ENCODE peak calls at places on chromosomes 2 and 18, in four cellular contexts. N is Calu3, T is colonic mucosa, M is glutamatergic neuron. I is an unnamed sample.
A peak's percentile ranks its signal among the peaks of the same experiment; 100 is the strongest.

GRCh38 chr18:58195278-58195721 is 151.3 kb downstream of the NEDD4L start:
- DNase-seq in N (peak; percentile 54), T (peak; percentile 71), M (no peak), I (no peak)

GRCh38 chr2:47198985-47199451 is 43.9 kb upstream of the STPG4 start:
- DNase-seq in T (no peak), M (no peak), N (no peak), I (no peak)

GRCh38 chr2:15169326-15170038 is 391.7 kb downstream of the NBAS start:
- DNase-seq in M (no peak), N (peak; percentile 25), T (no peak), I (no peak)

GRCh38 chr2:124668161-124668560 is 643.1 kb downstream of the CNTNAP5 start:
- DNase-seq in M (no peak), T (no peak), N (no peak), I (no peak)

GRCh38 chr2:61660511-61661388 is 122.6 kb upstream of the XPO1 start:
- DNase-seq in T (no peak), N (peak; percentile 58), M (no peak), I (no peak)

GRCh38 chr2:101690547-101691182 is 6.8 kb upstream of the MAP4K4 start:
- DNase-seq in T (peak; percentile 23), M (no peak), N (no peak), I (no peak)

GRCh38 chr2:61220768-61221167 is 58.8 kb downstream of the C2orf74 start:
- DNase-seq in T (no peak), M (no peak), N (no peak), I (no peak)

GRCh38 chr2:127080226-127080940 is 26.6 kb downstream of the BIN1 start:
- DNase-seq in M (no peak), N (no peak), T (peak; percentile 75), I (no peak)

GRCh38 chr2:240224676-240225075 is 84.2 kb upstream of the OTOS start:
- DNase-seq in M (no peak), T (no peak), N (no peak), I (no peak)

GRCh38 chr2:50346586-50347351 is 685.2 kb downstream of the NRXN1 start:
- DNase-seq in T (no peak), M (peak; percentile 36), N (no peak), I (no peak)

GRCh38 chr2:121596221-121597080 is 52.8 kb downstream of the CLASP1 start:
- DNase-seq in T (peak; percentile 44), N (peak; percentile 40), M (no peak), I (no peak)

GRCh38 chr2:157194844-157195243 is 62.7 kb upstream of the GALNT5 start:
- DNase-seq in N (no peak), M (no peak), T (no peak), I (no peak)

GRCh38 chr18:34744569-34744968 is 34.5 kb downstream of the DTNA start:
- DNase-seq in N (no peak), T (no peak), M (no peak), I (no peak)

GRCh38 chr2:88870267-88870839 is 178.9 kb downstream of the RPIA start:
- DNase-seq in N (no peak), M (no peak), T (no peak), I (no peak)

GRCh38 chr2:52570716-52571115 is 1196.9 kb upstream of the CHAC2 start:
- DNase-seq in M (no peak), T (no peak), N (no peak), I (no peak)

DNA sequence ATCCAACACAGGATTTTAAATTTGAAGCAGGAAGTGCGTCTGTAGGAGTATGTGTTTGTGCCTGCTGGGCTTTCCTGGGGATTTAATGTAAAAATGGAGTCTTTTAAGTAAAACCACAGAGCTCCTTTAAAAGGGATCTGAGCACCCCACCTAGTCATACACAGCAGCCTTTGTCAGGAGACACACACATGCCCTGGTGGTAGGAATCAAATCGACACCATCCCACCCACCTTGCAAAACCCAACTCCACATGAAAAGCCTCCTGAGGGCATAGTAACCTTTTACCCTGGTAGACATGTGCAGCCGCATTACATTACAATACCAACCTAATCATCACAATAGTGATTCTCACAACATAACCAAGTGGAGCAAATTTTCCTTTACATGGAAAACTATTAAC is 29.0 kb downstream of the UXS1 start:
- DNase-seq in N (no peak), T (no peak), M (no peak), I (no peak)
- TF ChIP-seq CTCF in N (no peak), T (no peak), M (no peak), I (no peak)

GRCh38 chr2:36370281-36370680 is 14.7 kb downstream of the CRIM1 start:
- DNase-seq in M (no peak), N (no peak), T (no peak), I (no peak)

GRCh38 chr2:36373149-36373880 is 17.7 kb downstream of the CRIM1 start:
- DNase-seq in N (no peak), T (peak; percentile 61), M (no peak), I (no peak)

GRCh38 chr2:36369711-36370110 is 14.1 kb downstream of the CRIM1 start:
- DNase-seq in M (no peak), T (no peak), N (no peak), I (no peak)

GRCh38 chr2:36371070-36371962 is 15.7 kb downstream of the CRIM1 start:
- DNase-seq in M (no peak), N (peak; percentile 12), T (no peak), I (no peak)

GRCh38 chr2:36371963-36372391 is 16.4 kb downstream of the CRIM1 start:
- DNase-seq in N (no peak), M (no peak), T (no peak), I (no peak)
- TF ChIP-seq CTCF in N (no peak), M (no peak), T (no peak), I (no peak)

DNA sequence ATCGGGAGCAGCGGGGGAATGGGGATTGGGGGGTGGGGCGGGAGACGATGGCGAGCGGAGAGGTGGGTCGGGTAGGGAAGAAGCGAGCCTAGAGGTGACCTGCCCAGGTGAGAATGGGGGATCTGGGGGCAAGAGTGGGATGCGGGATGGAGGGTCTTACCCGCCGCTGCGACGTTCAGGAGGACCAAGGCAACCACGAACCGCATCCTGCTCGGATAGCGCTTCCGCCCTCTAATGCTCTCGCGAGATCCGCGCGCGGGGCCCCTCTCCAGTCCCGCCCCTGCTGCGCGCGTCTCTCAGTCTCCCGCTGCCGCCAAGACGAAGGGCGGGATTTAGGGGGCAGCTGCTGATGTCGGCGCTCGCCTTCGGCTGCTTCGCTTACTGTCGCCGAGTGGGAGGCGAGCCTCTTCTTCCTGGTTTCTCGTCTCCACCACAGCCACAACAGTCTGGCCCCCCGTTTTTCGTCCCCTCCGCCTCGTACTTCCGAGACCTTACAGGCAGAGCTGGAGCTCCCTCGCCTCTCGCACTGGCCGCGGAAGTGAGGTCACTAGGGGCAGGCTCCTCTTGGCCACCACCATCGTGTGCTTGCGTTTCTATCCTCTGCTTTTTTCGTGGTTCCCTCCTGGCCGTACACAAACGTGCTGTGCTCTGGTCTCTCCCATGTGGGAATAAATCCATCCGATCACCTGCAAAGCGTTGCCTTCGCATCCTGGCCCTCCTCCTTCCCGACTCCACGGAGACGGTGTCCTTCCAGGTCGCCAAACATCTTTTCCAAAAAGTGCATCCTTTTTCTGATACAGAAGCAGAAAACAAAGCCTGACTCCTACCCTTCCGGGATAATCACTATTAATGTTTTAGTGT is at the start of gene TGOLN2:
- DNase-seq in T (peak; percentile 94), N (peak; percentile 92), M (peak; percentile 93), I (peak; percentile 74)
- TF ChIP-seq CTCF in T (no peak), N (no peak), M (no peak), I (no peak)

GRCh38 chr2:20643826-20644225 is 7.1 kb downstream of the HS1BP3 start:
- DNase-seq in M (no peak), T (no peak), N (no peak), I (no peak)

GRCh38 chr2:20643060-20643459 is 7.8 kb downstream of the HS1BP3 start:
- DNase-seq in N (no peak), T (no peak), M (no peak), I (no peak)

GRCh38 chr2:20640411-20641122 is 10.3 kb downstream of the HS1BP3 start:
- DNase-seq in N (no peak), M (no peak), T (no peak), I (no peak)

GRCh38 chr2:20641123-20641985 is 9.5 kb downstream of the HS1BP3 start:
- DNase-seq in M (no peak), N (no peak), T (no peak), I (peak; percentile 94)

DNA sequence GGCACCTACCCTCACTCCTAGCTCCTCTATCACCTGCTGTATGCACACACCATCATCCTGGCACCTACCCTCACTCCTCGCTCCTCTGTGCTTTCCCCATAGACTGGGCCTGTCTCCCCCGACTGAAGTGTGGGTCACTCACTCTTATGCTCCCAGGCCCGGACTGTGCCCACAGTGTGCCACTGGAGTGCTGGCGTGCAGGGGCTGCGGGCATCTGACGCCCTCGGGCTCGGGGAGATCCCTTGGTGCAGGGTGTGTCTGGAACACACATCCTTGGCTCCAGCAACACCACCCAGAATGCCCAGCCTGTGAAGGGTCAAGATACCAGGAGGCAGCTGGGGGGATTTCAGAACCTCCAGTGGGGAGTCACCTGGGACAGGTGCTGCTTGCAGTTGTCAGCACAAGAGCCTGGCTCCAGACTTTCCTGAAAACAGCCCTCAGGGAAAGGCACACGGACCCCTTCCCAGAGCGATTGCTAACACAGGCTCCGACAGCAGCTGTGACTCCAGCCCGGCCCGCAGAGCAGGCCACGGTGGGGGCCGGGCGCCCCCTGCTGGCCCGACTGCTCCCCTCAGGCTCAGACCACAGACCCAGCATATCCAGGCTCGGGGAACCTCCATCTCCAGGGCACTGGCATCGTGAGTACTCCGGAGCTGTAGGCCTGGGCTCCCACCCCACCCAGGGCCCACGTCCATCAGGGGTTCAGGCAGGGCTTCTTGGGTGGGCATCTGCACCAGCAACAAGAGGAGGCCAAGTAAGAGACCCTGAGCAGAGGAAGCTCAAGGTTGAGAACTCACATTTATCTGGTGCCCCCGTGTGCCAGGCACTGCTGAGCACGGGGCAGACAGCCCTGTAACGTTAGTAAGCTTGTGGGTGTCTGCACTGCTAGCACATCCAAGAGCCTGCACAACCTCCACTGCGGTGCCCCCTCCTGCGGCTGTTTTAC is 8.6 kb downstream of the HS1BP3 start:
- DNase-seq in T (peak; percentile 63), M (peak; percentile 89), N (peak; percentile 89), I (no peak)
- TF ChIP-seq CTCF in T (peak; percentile 93), M (peak; percentile 97), N (peak; percentile 96), I (peak; percentile 99)

I was measured in thoracic aorta.